ENCODE peak calls at places on chromosomes 11 and 22, in four cellular contexts. B is breast epithelium, J is anterior cingulate cortex, A is H54. T is an unnamed sample.

GRCh38 chr22:26182723-26183122 is 13.5 kb downstream of the SEZ6L start:
- DNase-seq in B (no peak), J (no peak), A (no peak), T (no peak)

GRCh38 chr11:119483341-119483880 is 60.4 kb upstream of the THY1 start:
- DNase-seq in B (peak), J (no peak), A (no peak), T (peak)

GRCh38 chr11:113091578-113091844 is 130.3 kb downstream of the NCAM1 start:
- DNase-seq in B (no peak), J (no peak), A (no peak), T (no peak)

GRCh38 chr11:69508974-69509373 is 27.5 kb downstream of the LINC01488 start:
- DNase-seq in B (no peak), J (no peak), A (no peak), T (no peak)

GRCh38 chr11:1817511-1817910 is 17.3 kb upstream of the SYT8 start:
- DNase-seq in B (no peak), J (no peak), A (no peak), T (no peak)

GRCh38 chr11:28606930-28607329 is 498.7 kb downstream of the METTL15 start:
- DNase-seq in B (no peak), J (no peak), A (peak), T (no peak)

GRCh38 chr11:126317681-126318641 is 14.1 kb downstream of the DCPS start:
- DNase-seq in B (peak), J (no peak), A (no peak), T (peak)

GRCh38 chr11:47161134-47161854 is 15.4 kb downstream of the ARFGAP2 start:
- DNase-seq in B (peak), J (peak), A (peak), T (peak)

GRCh38 chr22:28942801-28943500 is 59.6 kb downstream of the ZNRF3 start:
- DNase-seq in B (no peak), J (no peak), A (no peak), T (no peak)

GRCh38 chr11:7612661-7613393 is 60.5 kb downstream of the CYB5R2 start:
- DNase-seq in B (no peak), J (no peak), A (no peak), T (no peak)

GRCh38 chr11:124070906-124071621 is 29.9 kb upstream of the OR10G7 start:
- DNase-seq in B (peak), J (peak), A (peak), T (peak)

GRCh38 chr22:24156146-24156914 is 25.0 kb upstream of the SUSD2 start:
- DNase-seq in B (no peak), J (peak), A (peak), T (no peak)

GRCh38 chr11:63764201-63764711 is 4.3 kb downstream of the ZFTA start:
- DNase-seq in B (no peak), J (no peak), A (no peak), T (no peak)

GRCh38 chr11:12761029-12761428 is 86.8 kb downstream of the TEAD1 start:
- DNase-seq in B (no peak), J (no peak), A (no peak), T (no peak)

GRCh38 chr11:62611705-62612365 is 740 bp downstream of the EML3 start:
- DNase-seq in B (no peak), J (no peak), A (peak), T (no peak)

GRCh38 chr11:84310261-84310660 is 1024.1 kb upstream of the CCDC90B start:
- DNase-seq in B (no peak), J (no peak), A (no peak), T (no peak)

GRCh38 chr22:24744638-24745037 is 29.9 kb downstream of the PIWIL3 start:
- DNase-seq in B (no peak), J (no peak), A (no peak), T (no peak)

GRCh38 chr22:27270818-27271510 is 530.6 kb downstream of the MN1 start:
- DNase-seq in B (no peak), J (peak), A (no peak), T (no peak)

GRCh38 chr11:85628771-85629341 is 463 bp downstream of the TMEM126B start:
- DNase-seq in B (no peak), J (no peak), A (peak), T (no peak)

GRCh38 chr22:48490513-48491411 is 1336.9 kb downstream of the BRD1 start:
- DNase-seq in B (no peak), J (no peak), A (no peak), T (no peak)

GRCh38 chr11:13329670-13330401 is 52.2 kb downstream of the BMAL1 start:
- DNase-seq in B (no peak), J (no peak), A (no peak), T (no peak)

GRCh38 chr22:38317237-38317994 is at the start of gene CSNK1E:
- DNase-seq in B (peak), J (peak), A (peak), T (peak)

GRCh38 chr11:69447786-69448185 is 33.7 kb upstream of the LINC01488 start:
- DNase-seq in B (no peak), J (no peak), A (peak), T (no peak)

GRCh38 chr22:38870312-38870741 is 1.7 kb downstream of the CBX6 start:
- DNase-seq in B (peak), J (peak), A (peak), T (peak)

GRCh38 chr11:44572884-44573283 is 7.4 kb downstream of the CD82 start:
- DNase-seq in B (no peak), J (no peak), A (no peak), T (no peak)

GRCh38 chr11:114762437-114762836 is 84.1 kb downstream of the NXPE2 start:
- DNase-seq in B (peak), J (peak), A (peak), T (peak)

GRCh38 chr11:64078294-64078693 is 42.6 kb downstream of the FLRT1 start:
- DNase-seq in B (no peak), J (no peak), A (no peak), T (no peak)

GRCh38 chr11:134515081-134515960 is 103.3 kb upstream of the B3GAT1 start:
- DNase-seq in B (no peak), J (no peak), A (no peak), T (peak)

GRCh38 chr22:22196833-22197477 is 47.6 kb upstream of the VPREB1 start:
- DNase-seq in B (no peak), J (no peak), A (no peak), T (no peak)

GRCh38 chr11:91778758-91779157 is 445.9 kb upstream of the FAT3 start:
- DNase-seq in B (no peak), J (no peak), A (no peak), T (no peak)

GRCh38 chr11:19938051-19938856 is 222.0 kb downstream of the DBX1 start:
- DNase-seq in B (no peak), J (no peak), A (peak), T (no peak)

GRCh38 chr22:42353883-42354727 is 78.1 kb downstream of the NFAM1 start:
- DNase-seq in B (no peak), J (no peak), A (no peak), T (no peak)

T was measured in lower leg skin.